ENCODE peak calls at places on chromosome 17, in six cellular contexts. C, W, U, Z, I and R are unnamed samples.

GRCh38 chr17:72502940-72503341 is 382.1 kb downstream of the SOX9 start:
- DNase-seq in C (no peak), W (no peak), U (no peak), Z (no peak), I (no peak), R (no peak)

GRCh38 chr17:43132117-43132516 is 7.0 kb upstream of the BRCA1 start:
- DNase-seq in C (no peak), W (no peak), U (no peak), Z (no peak), I (no peak), R (no peak)

GRCh38 chr17:29376667-29377268 is 13.4 kb upstream of the TAOK1 start:
- DNase-seq in C (no peak), W (peak), U (no peak), Z (no peak), I (no peak), R (no peak)

GRCh38 chr17:2954898-2955445 is 108.4 kb downstream of the OR1D5 start:
- DNase-seq in C (no peak), W (peak), U (no peak), Z (no peak), I (no peak), R (peak)

GRCh38 chr17:67390646-67391480 is 13.8 kb downstream of the PITPNC1 start:
- DNase-seq in C (no peak), W (peak), U (peak), Z (peak), I (no peak), R (peak)

GRCh38 chr17:36072431-36073121 is 8.5 kb downstream of the CCL18 start:
- DNase-seq in C (peak), W (no peak), U (peak), Z (peak), I (no peak), R (no peak)

GRCh38 chr17:48155889-48156670 is 48.5 kb downstream of the SNX11 start:
- DNase-seq in C (peak), W (no peak), U (no peak), Z (no peak), I (no peak), R (no peak)

GRCh38 chr17:46805771-46806170 is 12.7 kb downstream of the WNT3 start:
- DNase-seq in C (no peak), W (no peak), U (no peak), Z (no peak), I (no peak), R (no peak)

GRCh38 chr17:65218261-65218660 is 81.1 kb downstream of the RGS9 start:
- DNase-seq in C (no peak), W (no peak), U (no peak), Z (no peak), I (no peak), R (no peak)

GRCh38 chr17:57834146-57834741 is 15.6 kb downstream of the MRPS23 start:
- DNase-seq in C (peak), W (peak), U (peak), Z (no peak), I (no peak), R (no peak)

GRCh38 chr17:75909051-75909811 is 4.5 kb upstream of the MRPL38 start:
- DNase-seq in C (peak), W (no peak), U (peak), Z (no peak), I (no peak), R (no peak)

GRCh38 chr17:50094243-50094752 is 853 bp upstream of the PDK2 start:
- DNase-seq in C (peak), W (peak), U (peak), Z (peak), I (peak), R (peak)

GRCh38 chr17:60562421-60562820 is 36.4 kb upstream of the APPBP2 start:
- DNase-seq in C (no peak), W (no peak), U (no peak), Z (no peak), I (no peak), R (no peak)

GRCh38 chr17:56798916-56799315 is 34.8 kb downstream of the C17orf67 start:
- DNase-seq in C (no peak), W (no peak), U (no peak), Z (no peak), I (no peak), R (no peak)

GRCh38 chr17:43015579-43015978 is 6.6 kb downstream of the VAT1 start:
- DNase-seq in C (no peak), W (no peak), U (no peak), Z (no peak), I (peak), R (no peak)

GRCh38 chr17:27559506-27559931 is 71.5 kb upstream of the LGALS9 start:
- DNase-seq in C (no peak), W (no peak), U (no peak), Z (peak), I (peak), R (no peak)

GRCh38 chr17:74202879-74203432 is 522 bp upstream of the RPL38 start:
- DNase-seq in C (no peak), W (no peak), U (no peak), Z (no peak), I (no peak), R (no peak)

GRCh38 chr17:58247511-58248363 is 9.4 kb downstream of the LPO start:
- DNase-seq in C (no peak), W (no peak), U (no peak), Z (no peak), I (no peak), R (no peak)

GRCh38 chr17:82734987-82735866 is at the start of gene FN3K:
- DNase-seq in C (peak), W (peak), U (peak), Z (peak), I (peak), R (no peak)

GRCh38 chr17:74519951-74520553 is 11.2 kb downstream of the CD300LB start:
- DNase-seq in C (no peak), W (no peak), U (no peak), Z (no peak), I (no peak), R (no peak)

GRCh38 chr17:81447331-81447933 is 52.2 kb downstream of the BAHCC1 start:
- DNase-seq in C (no peak), W (no peak), U (no peak), Z (no peak), I (no peak), R (no peak)

GRCh38 chr17:82012482-82013295 is 10.0 kb downstream of the CENPX start:
- DNase-seq in C (no peak), W (peak), U (no peak), Z (no peak), I (no peak), R (no peak)

GRCh38 chr17:74757931-74758845 is 9.8 kb downstream of the NHERF1 start:
- DNase-seq in C (no peak), W (no peak), U (no peak), Z (no peak), I (no peak), R (peak)

GRCh38 chr17:55735784-55736405 is 13.2 kb upstream of the TMEM100 start:
- DNase-seq in C (no peak), W (no peak), U (no peak), Z (peak), I (no peak), R (no peak)

GRCh38 chr17:28334666-28335200 is 539 bp downstream of the IFT20 start:
- DNase-seq in C (no peak), W (no peak), U (no peak), Z (peak), I (no peak), R (no peak)

GRCh38 chr17:8458128-8458527 is 22.4 kb downstream of the NDEL1 start:
- DNase-seq in C (no peak), W (no peak), U (no peak), Z (no peak), I (no peak), R (no peak)

GRCh38 chr17:8121531-8122390 is 2.1 kb downstream of the HES7 start:
- DNase-seq in C (peak), W (peak), U (peak), Z (peak), I (no peak), R (peak)

GRCh38 chr17:28182559-28182958 is 136.4 kb upstream of the TMEM97 start:
- DNase-seq in C (no peak), W (no peak), U (no peak), Z (no peak), I (no peak), R (no peak)

GRCh38 chr17:36001862-36002603 is 680 bp upstream of the CCL15 start:
- DNase-seq in C (no peak), W (no peak), U (no peak), Z (peak), I (no peak), R (no peak)

GRCh38 chr17:72266099-72266852 is 145.5 kb downstream of the SOX9 start:
- DNase-seq in C (peak), W (no peak), U (peak), Z (no peak), I (no peak), R (no peak)

GRCh38 chr17:15493031-15493750 is 25.8 kb upstream of the CDRT4 start:
- DNase-seq in C (no peak), W (no peak), U (no peak), Z (no peak), I (no peak), R (no peak)

GRCh38 chr17:16442594-16443389 is 27.4 kb downstream of the TRPV2 start:
- DNase-seq in C (no peak), W (no peak), U (no peak), Z (no peak), I (no peak), R (no peak)

GRCh38 chr17:57880086-57880456 is 30.2 kb upstream of the MRPS23 start:
- DNase-seq in C (no peak), W (no peak), U (no peak), Z (no peak), I (no peak), R (no peak)

GRCh38 chr17:63589646-63590045 is 11.0 kb upstream of the TACO1 start:
- DNase-seq in C (no peak), W (no peak), U (no peak), Z (no peak), I (no peak), R (no peak)

GRCh38 chr17:43914451-43914850 is 7.1 kb upstream of the MPP2 start:
- DNase-seq in C (no peak), W (no peak), U (no peak), Z (no peak), I (no peak), R (no peak)

GRCh38 chr17:1360975-1361374 is 39.0 kb downstream of the YWHAE start:
- DNase-seq in C (no peak), W (no peak), U (no peak), Z (no peak), I (no peak), R (no peak)

GRCh38 chr17:17966399-17966798 is 5.8 kb downstream of the TOM1L2 start:
- DNase-seq in C (no peak), W (no peak), U (no peak), Z (no peak), I (no peak), R (no peak)

GRCh38 chr17:38864636-38865398 is 5.0 kb upstream of the LASP1 start:
- DNase-seq in C (no peak), W (no peak), U (no peak), Z (peak), I (no peak), R (no peak)